ENCODE peak calls at places on chromosome 1, in seven cellular contexts. E is IMR-90, B is fibroblast of lung, N is HCT116, I is thyroid gland, R is psoas muscle, X is uterus. S is an unnamed sample.

GRCh38 chr1:1205769-1206375 is 520 bp downstream of the TNFRSF18 start:
- DNase-seq in N (no peak), I (no peak), B (no peak), X (no peak), R (peak; percentile 13), E (no peak), S (no peak)

GRCh38 chr1:243482237-243483022 is 226.6 kb downstream of the SDCCAG8 start:
- DNase-seq in E (peak; percentile 49), I (no peak), X (peak; percentile 44), B (peak; percentile 77), N (no peak), R (no peak), S (no peak)

GRCh38 chr1:67561704-67562113 is 123.3 kb upstream of the GADD45A start:
- DNase-seq in I (peak; percentile 92), N (peak; percentile 77), X (peak; percentile 92), B (peak; percentile 79), R (peak; percentile 93), E (peak; percentile 85), S (peak; percentile 54)

GRCh38 chr1:20366766-20367602 is 76.3 kb downstream of the VWA5B1 start:
- DNase-seq in N (no peak), R (peak; percentile 42), E (peak; percentile 45), X (no peak), I (peak; percentile 29), B (peak; percentile 59), S (peak; percentile 68)

GRCh38 chr1:115874929-115875328 is 34.0 kb upstream of the NHLH2 start:
- DNase-seq in B (peak; percentile 32), X (no peak), E (peak; percentile 47), R (no peak), N (no peak), I (no peak), S (no peak)

GRCh38 chr1:226764533-226764932 is 25.5 kb upstream of the ITPKB start:
- DNase-seq in I (no peak), N (no peak), R (no peak), E (no peak), B (no peak), X (no peak), S (no peak)

GRCh38 chr1:232300461-232300860 is 329.5 kb downstream of the SIPA1L2 start:
- DNase-seq in N (no peak), I (no peak), E (no peak), X (no peak), R (no peak), B (no peak), S (no peak)

GRCh38 chr1:147071142-147071541 is 101.1 kb downstream of the PRKAB2 start:
- DNase-seq in B (no peak), E (no peak), N (no peak), I (no peak), X (no peak), R (no peak), S (no peak)

GRCh38 chr1:203818399-203818798 is 23.0 kb downstream of the ZBED6 start:
- DNase-seq in B (no peak), I (no peak), X (no peak), R (no peak), E (no peak), N (no peak), S (no peak)
- H3K27ac ChIP-seq in B (no peak overlapping the region), I (no peak overlapping the region), X (no peak overlapping the region), R (no peak overlapping the region), E (no peak overlapping the region), N (no peak overlapping the region), S (no peak overlapping the region)

GRCh38 chr1:212037900-212038299 is 2.4 kb downstream of the DTL start:
- DNase-seq in B (no peak), E (no peak), R (no peak), I (no peak), N (no peak), X (no peak), S (no peak)
- H3K4me3 ChIP-seq in B (no peak overlapping the region), E (no peak overlapping the region), R (no peak overlapping the region), I (no peak overlapping the region), N (no peak overlapping the region), X (no peak overlapping the region), S (no peak overlapping the region)

GRCh38 chr1:156666862-156667609 is 10.2 kb downstream of the NES start:
- DNase-seq in R (peak; percentile 26), N (no peak), E (no peak), B (peak; percentile 25), X (peak; percentile 43), I (no peak), S (no peak)

GRCh38 chr1:156667610-156667967 is 9.6 kb downstream of the NES start:
- DNase-seq in N (no peak), X (peak; percentile 68), E (peak; percentile 25), I (no peak), B (peak; percentile 21), R (peak; percentile 44), S (no peak)

GRCh38 chr1:156664949-156665411 is 12.2 kb downstream of the NES start:
- DNase-seq in X (peak; percentile 63), E (no peak), N (no peak), B (peak; percentile 26), R (peak; percentile 61), I (peak; percentile 79), S (no peak)

GRCh38 chr1:156664046-156664948 is 12.9 kb downstream of the NES start:
- DNase-seq in E (peak; percentile 58), B (peak; percentile 52), R (peak; percentile 46), I (no peak), N (no peak), X (peak; percentile 31), S (no peak)

GRCh38 chr1:156665539-156665938 is 11.7 kb downstream of the NES start:
- DNase-seq in B (no peak), E (no peak), N (no peak), X (no peak), R (no peak), I (no peak), S (no peak)
- H3K4me1 ChIP-seq in B (peaks cover 62% of the 10 kb centered on the region), E (peaks cover 58% of the 10 kb centered on the region), N (peaks cover 55% of the 10 kb centered on the region), X (peaks cover 13% of the 10 kb centered on the region), R (peaks cover 97% of the 10 kb centered on the region), I (peaks cover 65% of the 10 kb centered on the region), S (peaks cover 41% of the 10 kb centered on the region)

GRCh38 chr1:207033302-207033701 is 746 bp upstream of the C1orf116 start:
- DNase-seq in E (no peak), B (no peak), N (no peak), I (no peak), R (no peak), X (no peak), S (no peak)

GRCh38 chr1:207031632-207032258 is 811 bp downstream of the C1orf116 start:
- DNase-seq in N (no peak), I (peak; percentile 61), E (no peak), B (no peak), X (no peak), R (no peak), S (no peak)

GRCh38 chr1:207031016-207031415 is 1.5 kb downstream of the C1orf116 start:
- DNase-seq in E (no peak), X (no peak), I (no peak), R (no peak), B (no peak), N (no peak), S (no peak)

GRCh38 chr1:207034208-207034607 is 1.7 kb upstream of the C1orf116 start:
- DNase-seq in I (no peak), X (no peak), R (no peak), B (no peak), E (no peak), N (no peak), S (no peak)

GRCh38 chr1:207032528-207033017 is at the start of gene C1orf116:
- DNase-seq in N (peak; percentile 88), X (no peak), I (peak; percentile 70), R (no peak), E (no peak), B (no peak), S (peak; percentile 89)
- H3K27ac ChIP-seq in N (no peak within 1 kb of the TSS), X (no peak within 1 kb of the TSS), I (peak within 1 kb of the TSS; percentile 80), R (no peak within 1 kb of the TSS), E (no peak within 1 kb of the TSS), B (no peak within 1 kb of the TSS), S (no peak within 1 kb of the TSS)